ENCODE peak calls at places on chromosomes 12 and 14, in eight cellular contexts. E, V, U, M, L, Z, J and Y are unnamed samples. For H3K4me1 and H4K20me1, the result is how much of the 10 kb centered on the place peaks cover.

GRCh38 chr14:90518941-90519256 is 122.1 kb downstream of the CALM1 start:
- DNase-seq in E (peak), V (peak), U (no peak), M (peak), L (peak), Z (peak), J (peak), Y (peak)

GRCh38 chr12:108647199-108647935 is 13.7 kb upstream of the SELPLG start:
- DNase-seq in E (no peak), V (no peak), U (no peak), M (no peak), L (no peak), Z (no peak), J (no peak), Y (no peak)

GRCh38 chr14:80679273-80679672 is 262.3 kb downstream of the CEP128 start:
- DNase-seq in E (no peak), V (no peak), U (no peak), M (no peak), L (no peak), Z (no peak), J (no peak), Y (no peak)

GRCh38 chr12:27607611-27608010 is 83.6 kb downstream of the PPFIBP1 start:
- DNase-seq in E (no peak), V (no peak), U (no peak), M (no peak), L (no peak), Z (no peak), J (peak), Y (no peak)

GRCh38 chr14:69346710-69347109 is 51.4 kb downstream of the ERH start:
- DNase-seq in E (peak), V (no peak), U (no peak), M (no peak), L (no peak), Z (no peak), J (peak), Y (peak)

GRCh38 chr14:71764701-71765347 is 167.4 kb upstream of the RGS6 start:
- DNase-seq in E (no peak), V (no peak), U (no peak), M (no peak), L (peak), Z (no peak), J (peak), Y (peak)

GRCh38 chr12:52531563-52532300 is 11.5 kb upstream of the KRT5 start:
- DNase-seq in E (peak), V (no peak), U (no peak), M (no peak), L (no peak), Z (no peak), J (no peak), Y (no peak)

GRCh38 chr12:25377475-25378179 is 126.9 kb upstream of the KRAS start:
- DNase-seq in E (no peak), V (no peak), U (peak), M (no peak), L (peak), Z (no peak), J (peak), Y (no peak)

GRCh38 chr12:104951759-104952509 is 6.2 kb downstream of the SLC41A2 start:
- DNase-seq in E (no peak), V (no peak), U (no peak), M (no peak), L (peak), Z (no peak), J (peak), Y (no peak)

GRCh38 chr14:29236401-29236800 is 469.8 kb downstream of the FOXG1 start:
- DNase-seq in E (no peak), V (no peak), U (no peak), M (no peak), L (no peak), Z (no peak), J (peak), Y (no peak)

GRCh38 chr14:75022655-75023054 is 19.9 kb downstream of the EIF2B2 start:
- DNase-seq in E (peak), V (peak), U (no peak), M (peak), L (no peak), Z (no peak), J (peak), Y (peak)

GRCh38 chr12:93497456-93497855 is 30.1 kb downstream of the MRPL42 start:
- DNase-seq in E (no peak), V (no peak), U (no peak), M (no peak), L (no peak), Z (no peak), J (no peak), Y (no peak)

GRCh38 chr12:1474567-1475153 is 119.7 kb downstream of the FBXL14 start:
- DNase-seq in E (no peak), V (no peak), U (peak), M (no peak), L (peak), Z (peak), J (peak), Y (peak)

GRCh38 chr14:38870437-38870836 is 232.6 kb downstream of the SEC23A start:
- DNase-seq in E (no peak), V (no peak), U (no peak), M (no peak), L (no peak), Z (no peak), J (no peak), Y (no peak)

GRCh38 chr12:77741974-77742517 is 88.6 kb upstream of the NAV3 start:
- DNase-seq in E (no peak), V (no peak), U (no peak), M (peak), L (no peak), Z (no peak), J (no peak), Y (no peak)

GRCh38 chr14:92658160-92658559 is 90.3 kb downstream of the LGMN start:
- DNase-seq in E (no peak), V (no peak), U (no peak), M (no peak), L (no peak), Z (no peak), J (no peak), Y (no peak)

GRCh38 chr14:92655372-92655771 is 93.1 kb downstream of the LGMN start:
- DNase-seq in E (no peak), V (no peak), U (no peak), M (no peak), L (no peak), Z (no peak), J (no peak), Y (no peak)

GRCh38 chr14:92655802-92656201 is 92.6 kb downstream of the LGMN start:
- DNase-seq in E (no peak), V (no peak), U (no peak), M (no peak), L (no peak), Z (no peak), J (no peak), Y (no peak)

GRCh38 chr14:92657457-92658142 is 90.8 kb downstream of the LGMN start:
- DNase-seq in E (no peak), V (no peak), U (no peak), M (no peak), L (no peak), Z (no peak), J (no peak), Y (no peak)

GRCh38 chr14:92656306-92656705 is 92.1 kb downstream of the LGMN start:
- DNase-seq in E (no peak), V (no peak), U (no peak), M (no peak), L (no peak), Z (no peak), J (no peak), Y (no peak)
- H3K4me1 ChIP-seq in E (under half), V (under half), U (under half), M (under half), L (under half), Z (under half), J (under half), Y (under half)

GRCh38 chr14:32510815-32511214 is 181.7 kb downstream of the AKAP6 start:
- DNase-seq in E (no peak), V (no peak), U (no peak), M (no peak), L (no peak), Z (no peak), J (no peak), Y (no peak)

GRCh38 chr14:32507029-32507984 is 178.2 kb downstream of the AKAP6 start:
- DNase-seq in E (no peak), V (no peak), U (peak), M (no peak), L (peak), Z (peak), J (peak), Y (no peak)

GRCh38 chr14:32512348-32512747 is 183.2 kb downstream of the AKAP6 start:
- DNase-seq in E (no peak), V (no peak), U (no peak), M (no peak), L (no peak), Z (no peak), J (no peak), Y (no peak)

GRCh38 chr14:32508281-32508680 is 179.2 kb downstream of the AKAP6 start:
- DNase-seq in E (peak), V (no peak), U (peak), M (no peak), L (peak), Z (no peak), J (peak), Y (no peak)

DNA sequence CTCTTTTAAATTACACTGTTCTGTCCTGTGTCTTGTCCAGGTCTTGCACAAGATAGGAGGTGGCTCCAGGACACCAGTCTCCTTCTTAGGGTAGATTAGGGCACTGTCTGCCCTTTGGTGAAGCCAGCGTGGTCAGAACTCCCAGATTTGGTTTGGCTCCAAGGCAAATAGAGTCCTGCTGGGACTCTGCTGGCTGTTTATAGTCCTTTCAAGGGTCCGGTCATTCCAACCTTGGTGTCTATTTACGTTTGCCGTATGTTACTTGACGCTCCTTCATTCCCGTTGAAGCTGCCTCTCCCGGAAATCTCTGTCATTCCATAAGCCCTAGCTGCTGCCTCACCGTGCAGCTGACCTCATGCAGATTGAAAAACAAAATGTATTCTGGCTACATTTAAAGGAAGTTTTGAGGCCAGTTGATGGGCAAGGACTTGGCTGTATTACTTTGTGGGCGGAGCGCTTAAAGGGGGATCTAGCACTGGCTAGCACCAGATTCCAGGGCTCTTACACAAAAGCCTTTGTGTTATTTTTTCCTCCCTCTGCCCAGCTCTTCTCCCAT is 180.6 kb downstream of the AKAP6 start:
- DNase-seq in E (no peak), V (no peak), U (peak), M (peak), L (peak), Z (no peak), J (peak), Y (peak)
- H3K4me3 ChIP-seq in E (no peak), V (no peak), U (no peak), M (no peak), L (no peak), Z (no peak), J (peak), Y (no peak)

DNA sequence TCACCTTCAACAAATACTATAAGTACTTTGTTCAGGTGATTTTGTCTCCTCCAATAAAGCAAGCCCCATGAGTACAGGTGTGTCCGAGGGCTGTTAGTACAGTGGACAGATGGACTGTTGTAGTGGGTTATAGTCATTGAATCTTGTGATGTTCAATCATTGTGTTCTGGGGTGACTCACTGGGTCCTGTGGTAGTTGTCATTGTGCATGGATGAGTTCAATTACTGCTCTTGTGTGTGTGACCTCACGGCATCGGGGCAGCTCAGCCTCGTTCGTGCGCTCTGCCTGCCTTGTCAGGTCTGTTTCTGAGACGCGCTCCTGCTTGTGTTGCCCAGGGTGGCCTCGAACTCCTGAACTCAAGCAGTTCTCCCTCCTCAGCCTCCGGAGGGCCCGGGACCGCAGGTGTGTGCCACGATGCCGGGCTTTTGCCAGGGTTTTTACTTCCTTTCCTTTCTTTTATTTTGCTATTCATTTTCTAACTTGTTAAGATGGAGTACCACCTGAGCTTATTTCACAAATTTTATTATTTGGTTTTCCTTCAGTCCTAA is 72.2 kb downstream of the DDX51 start:
- DNase-seq in E (no peak), V (no peak), U (peak), M (no peak), L (no peak), Z (no peak), J (no peak), Y (no peak)
- H4K20me1 ChIP-seq in E (under half), V (under half), U (under half), M (under half), L (under half), Z (under half), J (under half), Y (under half)

GRCh38 chr12:12537421-12537820 is 25.2 kb downstream of the DUSP16 start:
- DNase-seq in E (no peak), V (no peak), U (no peak), M (no peak), L (peak), Z (no peak), J (no peak), Y (no peak)
- H3K4me1 ChIP-seq in E (under half), V (under half), U (under half), M (under half), L (under half), Z (under half), J (under half), Y (under half)

GRCh38 chr14:46279776-46280175 is 371.8 kb downstream of the RPL10L start:
- DNase-seq in E (no peak), V (no peak), U (no peak), M (no peak), L (no peak), Z (no peak), J (no peak), Y (no peak)
- H3K4me3 ChIP-seq in E (no peak), V (no peak), U (no peak), M (no peak), L (no peak), Z (no peak), J (no peak), Y (no peak)

DNA sequence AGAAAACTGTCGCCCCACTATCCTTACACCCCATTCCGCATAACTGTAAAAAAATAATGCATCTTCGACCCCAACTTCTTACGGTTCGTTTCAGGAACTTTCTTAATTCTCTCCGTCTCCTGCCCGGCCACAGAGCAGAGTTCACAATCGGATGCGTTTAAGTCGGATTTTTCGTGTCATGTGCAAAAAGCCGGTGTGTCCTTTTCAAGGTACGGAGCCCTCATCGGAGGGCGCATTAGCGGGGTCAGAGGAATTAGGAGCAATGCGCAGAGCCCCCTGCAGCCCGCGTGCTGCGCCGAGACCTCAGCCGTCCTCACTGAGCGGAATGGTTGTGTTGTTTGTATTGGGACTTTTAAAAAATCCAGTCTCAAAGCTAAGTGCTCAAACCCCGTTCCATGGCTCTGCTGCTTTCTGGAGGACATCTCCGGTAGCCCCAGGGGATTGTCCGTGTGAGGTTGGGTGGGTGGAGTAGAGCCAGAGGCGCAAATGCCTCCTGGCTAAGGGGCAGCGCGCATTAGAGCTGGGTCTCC is 3.8 kb upstream of the GSC start:
- DNase-seq in E (no peak), V (no peak), U (no peak), M (no peak), L (no peak), Z (no peak), J (no peak), Y (peak)
- H4K20me1 ChIP-seq in E (under half), V (under half), U (under half), M (under half), L (under half), Z (under half), J (under half), Y (half or more)

GRCh38 chr14:50845166-50845565 is 14.2 kb upstream of the NIN start:
- DNase-seq in E (no peak), V (no peak), U (no peak), M (no peak), L (no peak), Z (no peak), J (no peak), Y (no peak)
- H3K4me1 ChIP-seq in E (under half), V (under half), U (under half), M (under half), L (under half), Z (under half), J (under half), Y (under half)

DNA sequence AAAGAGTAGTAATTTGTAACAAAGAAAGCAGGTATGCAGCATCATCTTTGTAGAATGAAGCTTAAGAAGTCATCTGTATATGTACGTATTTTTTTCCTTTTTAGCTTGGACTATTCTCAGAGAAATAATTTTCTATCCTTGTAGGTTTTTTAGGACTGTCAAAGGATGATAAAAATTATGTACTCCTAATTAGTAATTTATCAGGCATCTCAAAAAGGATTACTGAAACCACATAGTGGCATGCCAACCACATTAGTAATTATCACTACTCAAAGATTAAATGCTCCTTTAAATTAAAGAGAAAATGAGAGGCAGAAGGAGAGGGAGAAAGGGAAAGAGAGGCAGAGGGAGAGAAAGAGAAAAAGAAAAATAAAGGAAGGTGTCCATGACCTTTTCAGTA is 17.3 kb downstream of the TTC8 start:
- DNase-seq in E (no peak), V (no peak), U (peak), M (no peak), L (peak), Z (no peak), J (peak), Y (no peak)
- H3K4me3 ChIP-seq in E (no peak), V (no peak), U (no peak), M (no peak), L (no peak), Z (no peak), J (peak), Y (no peak)